ENCODE peak calls at places on chromosome 22, in ten cellular contexts. E is CD4-positive, CD25-positive, alpha-beta regulatory T cell; H is kidney epithelial cell; W is AG10803; K is BJ; J is aorta; F is HFF-Myc; O is kidney; L is pancreas; I is ascending aorta. D is an unnamed sample.

GRCh38 chr22:48227341-48228018 is 1465.0 kb downstream of the TBC1D22A start:
- DNase-seq in E (no peak), H (no peak), W (no peak), K (no peak), J (no peak), F (no peak), O (no peak), L (no peak), I (no peak), D (no peak)

GRCh38 chr22:25212337-25212736 is 7.1 kb upstream of the CRYBB2 start:
- DNase-seq in E (no peak), H (no peak), W (no peak), K (no peak), J (no peak), F (no peak), O (no peak), L (no peak), I (no peak), D (no peak)

GRCh38 chr22:39098576-39098975 is 1.5 kb downstream of the APOBEC3H start:
- DNase-seq in E (no peak), H (no peak), W (no peak), K (no peak), J (no peak), F (no peak), O (no peak), L (no peak), I (no peak), D (no peak)

GRCh38 chr22:44147821-44148574 is 32.7 kb upstream of the PARVG start:
- DNase-seq in E (no peak), H (peak; percentile 21), W (peak; percentile 74), K (no peak), J (no peak), F (no peak), O (no peak), L (no peak), I (no peak), D (no peak)

GRCh38 chr22:19085233-19086043 is 36.8 kb downstream of the DGCR2 start:
- DNase-seq in E (no peak), H (no peak), W (peak; percentile 50), K (no peak), J (no peak), F (no peak), O (no peak), L (peak; percentile 26), I (no peak), D (peak; percentile 12)

GRCh38 chr22:30027169-30027568 is 53.1 kb upstream of the HORMAD2 start:
- DNase-seq in E (no peak), H (no peak), W (no peak), K (no peak), J (no peak), F (no peak), O (no peak), L (no peak), I (no peak), D (no peak)

GRCh38 chr22:40485813-40486610 is 115.6 kb downstream of the SGSM3 start:
- DNase-seq in E (no peak), H (no peak), W (peak; percentile 75), K (no peak), J (no peak), F (no peak), O (no peak), L (no peak), I (no peak), D (no peak)

GRCh38 chr22:38314992-38315800 is 2.0 kb downstream of the CSNK1E start:
- DNase-seq in E (no peak), H (no peak), W (peak; percentile 40), K (no peak), J (no peak), F (no peak), O (no peak), L (no peak), I (no peak), D (no peak)

GRCh38 chr22:45129703-45130524 is 33.8 kb upstream of the NUP50 start:
- DNase-seq in E (no peak), H (no peak), W (no peak), K (no peak), J (no peak), F (no peak), O (no peak), L (no peak), I (no peak), D (no peak)

GRCh38 chr22:23501708-23502107 is 78.4 kb downstream of the IGLL1 start:
- DNase-seq in E (no peak), H (no peak), W (no peak), K (no peak), J (peak; percentile 48), F (no peak), O (peak; percentile 66), L (no peak), I (no peak), D (no peak)

GRCh38 chr22:24305260-24305692 is 34.6 kb downstream of the SPECC1L start:
- DNase-seq in E (no peak), H (no peak), W (peak; percentile 12), K (no peak), J (no peak), F (no peak), O (no peak), L (no peak), I (no peak), D (no peak)

GRCh38 chr22:36430863-36431262 is 43.1 kb upstream of the MYH9 start:
- DNase-seq in E (no peak), H (no peak), W (no peak), K (no peak), J (no peak), F (no peak), O (no peak), L (no peak), I (no peak), D (no peak)
- H3K4me3 ChIP-seq in E (no peak overlapping the region), H (no peak overlapping the region), W (no peak overlapping the region), K (no peak overlapping the region), J (no peak overlapping the region), F (no peak overlapping the region), O (no peak overlapping the region), L (no peak overlapping the region), I (no peak overlapping the region), D (no peak overlapping the region)

GRCh38 chr22:46779023-46779422 is 16.6 kb downstream of the TBC1D22A start:
- DNase-seq in E (no peak), H (no peak), W (no peak), K (no peak), J (no peak), F (no peak), O (no peak), L (no peak), I (no peak), D (no peak)

GRCh38 chr22:46776486-46776826 is 14.0 kb downstream of the TBC1D22A start:
- DNase-seq in E (no peak), H (no peak), W (no peak), K (no peak), J (no peak), F (no peak), O (no peak), L (no peak), I (no peak), D (no peak)

GRCh38 chr22:46775789-46776485 is 13.5 kb downstream of the TBC1D22A start:
- DNase-seq in E (no peak), H (no peak), W (no peak), K (no peak), J (peak; percentile 62), F (no peak), O (peak; percentile 64), L (no peak), I (no peak), D (no peak)

GRCh38 chr22:46776876-46777608 is 14.6 kb downstream of the TBC1D22A start:
- DNase-seq in E (no peak), H (no peak), W (no peak), K (no peak), J (peak; percentile 47), F (no peak), O (no peak), L (no peak), I (no peak), D (no peak)

DNA sequence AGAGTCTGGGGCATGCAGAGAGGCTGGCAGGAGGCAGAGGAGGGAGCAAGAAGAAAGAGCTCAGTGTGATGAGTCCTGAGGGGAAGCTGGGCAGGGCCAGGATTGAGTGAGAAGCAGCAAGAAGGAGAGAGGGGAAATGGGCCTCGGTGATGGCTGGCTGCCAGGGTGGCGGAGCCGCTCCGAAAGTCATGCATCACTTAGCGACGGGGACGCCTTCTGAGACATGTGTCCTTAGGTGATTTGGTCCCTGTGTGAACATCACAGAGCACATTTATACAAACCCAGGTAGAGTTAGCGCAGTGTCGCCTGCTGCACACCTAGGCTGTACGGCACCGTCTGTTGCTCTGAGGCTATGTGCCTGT is 15.1 kb downstream of the TBC1D22A start:
- DNase-seq in E (no peak), H (no peak), W (no peak), K (no peak), J (peak; percentile 76), F (no peak), O (peak; percentile 84), L (no peak), I (no peak), D (no peak)
- H3K4me3 ChIP-seq in E (no peak overlapping the region), H (no peak overlapping the region), W (no peak overlapping the region), K (no peak overlapping the region), J (no peak overlapping the region), F (no peak overlapping the region), O (no peak overlapping the region), L (no peak overlapping the region), I (no peak overlapping the region), D (no peak overlapping the region)

GRCh38 chr22:50600967-50601668 is 525 bp downstream of the MAPK8IP2 start:
- DNase-seq in E (no peak), H (no peak), W (no peak), K (no peak), J (peak; percentile 73), F (no peak), O (peak; percentile 75), L (no peak), I (no peak), D (no peak)
- H3K4me3 ChIP-seq in E (no peak overlapping the region), H (no peak overlapping the region), W (no peak overlapping the region), K (peak overlapping the region; percentile 26), J (peak overlapping the region; percentile 40), F (no peak overlapping the region), O (no peak overlapping the region), L (peak overlapping the region; percentile 18), I (peak overlapping the region; percentile 48), D (no peak overlapping the region)

GRCh38 chr22:31127181-31127772 is 4.5 kb downstream of the INPP5J start:
- DNase-seq in E (no peak), H (no peak), W (no peak), K (no peak), J (no peak), F (no peak), O (no peak), L (no peak), I (no peak), D (no peak)

GRCh38 chr22:31125521-31126117 is 2.9 kb downstream of the INPP5J start:
- DNase-seq in E (no peak), H (no peak), W (no peak), K (no peak), J (peak; percentile 63), F (no peak), O (no peak), L (no peak), I (no peak), D (no peak)

GRCh38 chr22:31126128-31126868 is 3.5 kb downstream of the INPP5J start:
- DNase-seq in E (no peak), H (no peak), W (no peak), K (no peak), J (peak; percentile 63), F (no peak), O (no peak), L (no peak), I (no peak), D (no peak)

GRCh38 chr22:31126869-31127175 is 4.1 kb downstream of the INPP5J start:
- DNase-seq in E (no peak), H (no peak), W (no peak), K (no peak), J (no peak), F (no peak), O (no peak), L (no peak), I (no peak), D (no peak)

GRCh38 chr22:31128156-31128555 is 5.4 kb downstream of the INPP5J start:
- DNase-seq in E (no peak), H (no peak), W (no peak), K (no peak), J (no peak), F (no peak), O (no peak), L (no peak), I (no peak), D (no peak)
- H3K4me3 ChIP-seq in E (no peak overlapping the region), H (no peak overlapping the region), W (no peak overlapping the region), K (no peak overlapping the region), J (no peak overlapping the region), F (no peak overlapping the region), O (no peak overlapping the region), L (no peak overlapping the region), I (no peak overlapping the region), D (no peak overlapping the region)